ENCODE peak calls at places on chromosomes 13 and 19, in four cellular contexts. One of them, this sample, is unnamed.

GRCh38 chr19:40219721-40220276 is 1.6 kb upstream of the TTC9B start:
- DNase-seq in breast epithelium: no peak
- DNase-seq in suprapubic skin: no peak
- DNase-seq in H1: no peak
- DNase-seq in this sample: no peak

GRCh38 chr19:39829702-39830275 is 4.2 kb downstream of the DYRK1B start:
- DNase-seq in breast epithelium: no peak
- DNase-seq in suprapubic skin: no peak
- DNase-seq in H1: no peak
- DNase-seq in this sample: no peak

GRCh38 chr13:50099473-50099872 is 84.2 kb downstream of the KCNRG start:
- DNase-seq in breast epithelium: no peak
- DNase-seq in suprapubic skin: no peak
- DNase-seq in H1: no peak
- DNase-seq in this sample: no peak

GRCh38 chr13:58949646-58950045 is 1214.1 kb downstream of the DIAPH3 start:
- DNase-seq in breast epithelium: no peak
- DNase-seq in suprapubic skin: no peak
- DNase-seq in H1: peak; percentile 55
- DNase-seq in this sample: no peak

GRCh38 chr13:69585656-69586055 is 522.0 kb upstream of the ATXN8OS start:
- DNase-seq in breast epithelium: no peak
- DNase-seq in suprapubic skin: no peak
- DNase-seq in H1: no peak
- DNase-seq in this sample: no peak

GRCh38 chr13:35881360-35881759 is 249.8 kb downstream of the DCLK1 start:
- DNase-seq in breast epithelium: no peak
- DNase-seq in suprapubic skin: no peak
- DNase-seq in H1: no peak
- DNase-seq in this sample: no peak

GRCh38 chr13:63305641-63306133 is 1890.0 kb upstream of the PCDH20 start:
- DNase-seq in breast epithelium: no peak
- DNase-seq in suprapubic skin: no peak
- DNase-seq in H1: no peak
- DNase-seq in this sample: no peak

GRCh38 chr13:109146912-109147624 is 517.7 kb downstream of the MYO16 start:
- DNase-seq in breast epithelium: no peak
- DNase-seq in suprapubic skin: no peak
- DNase-seq in H1: no peak
- DNase-seq in this sample: no peak

GRCh38 chr13:41224113-41225110 is 30.0 kb upstream of the KBTBD7 start:
- DNase-seq in breast epithelium: no peak
- DNase-seq in suprapubic skin: no peak
- DNase-seq in H1: no peak
- DNase-seq in this sample: no peak

DNA sequence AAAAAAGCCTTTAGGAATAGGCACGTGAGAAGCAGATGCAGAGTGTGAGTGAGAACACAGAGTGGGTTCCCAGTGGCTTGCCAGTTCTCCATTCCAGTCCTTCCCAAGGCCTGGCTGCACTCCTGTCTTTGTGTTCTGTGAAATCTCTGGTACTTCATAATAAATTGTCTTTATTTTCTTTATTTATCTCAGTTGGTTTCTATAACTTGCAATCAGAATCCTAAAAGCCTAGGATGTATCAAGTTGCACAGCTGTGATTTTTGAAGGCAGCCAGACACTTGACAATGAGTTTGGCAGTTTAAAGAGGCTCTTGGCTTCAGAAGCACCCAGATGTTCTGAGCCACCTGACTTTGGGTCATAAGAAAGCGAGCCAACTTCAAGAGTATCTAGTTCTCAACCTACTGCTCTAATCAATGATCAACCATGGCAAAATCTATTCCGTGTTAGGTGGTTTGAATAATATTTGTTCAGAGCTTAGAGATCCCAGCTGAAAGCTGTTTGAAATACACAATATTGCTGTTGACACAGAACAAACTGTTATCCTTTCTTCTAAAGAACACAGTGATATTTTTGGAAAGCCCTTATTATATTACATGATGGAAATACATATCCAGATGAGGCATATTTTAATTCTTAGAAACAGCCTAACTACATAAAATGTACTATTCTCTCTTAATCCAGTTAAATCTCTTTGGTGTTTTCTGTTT is 483.2 kb upstream of the NBEA start:
- DNase-seq in breast epithelium: no peak
- DNase-seq in suprapubic skin: no peak
- DNase-seq in H1: no peak
- DNase-seq in this sample: no peak
- TF ChIP-seq POLR2AphosphoS5 in breast epithelium: no peak
- TF ChIP-seq POLR2AphosphoS5 in suprapubic skin: no peak
- TF ChIP-seq POLR2AphosphoS5 in H1: no peak
- TF ChIP-seq POLR2AphosphoS5 in this sample: no peak

GRCh38 chr13:43528992-43529391 is 257.8 kb downstream of the ENOX1 start:
- DNase-seq in breast epithelium: no peak
- DNase-seq in suprapubic skin: no peak
- DNase-seq in H1: no peak
- DNase-seq in this sample: no peak

GRCh38 chr13:43529796-43530195 is 257.0 kb downstream of the ENOX1 start:
- DNase-seq in breast epithelium: no peak
- DNase-seq in suprapubic skin: no peak
- DNase-seq in H1: no peak
- DNase-seq in this sample: no peak
- TF ChIP-seq POLR2A in breast epithelium: no peak
- TF ChIP-seq POLR2A in suprapubic skin: no peak
- TF ChIP-seq POLR2A in H1: no peak
- TF ChIP-seq POLR2A in this sample: no peak

GRCh38 chr13:111006508-111007031 is 91.7 kb upstream of the ANKRD10 start:
- DNase-seq in breast epithelium: peak; percentile 50
- DNase-seq in suprapubic skin: peak; percentile 81
- DNase-seq in H1: no peak
- DNase-seq in this sample: no peak
- TF ChIP-seq POLR2AphosphoS5 in breast epithelium: no peak
- TF ChIP-seq POLR2AphosphoS5 in suprapubic skin: no peak
- TF ChIP-seq POLR2AphosphoS5 in H1: no peak
- TF ChIP-seq POLR2AphosphoS5 in this sample: no peak

DNA sequence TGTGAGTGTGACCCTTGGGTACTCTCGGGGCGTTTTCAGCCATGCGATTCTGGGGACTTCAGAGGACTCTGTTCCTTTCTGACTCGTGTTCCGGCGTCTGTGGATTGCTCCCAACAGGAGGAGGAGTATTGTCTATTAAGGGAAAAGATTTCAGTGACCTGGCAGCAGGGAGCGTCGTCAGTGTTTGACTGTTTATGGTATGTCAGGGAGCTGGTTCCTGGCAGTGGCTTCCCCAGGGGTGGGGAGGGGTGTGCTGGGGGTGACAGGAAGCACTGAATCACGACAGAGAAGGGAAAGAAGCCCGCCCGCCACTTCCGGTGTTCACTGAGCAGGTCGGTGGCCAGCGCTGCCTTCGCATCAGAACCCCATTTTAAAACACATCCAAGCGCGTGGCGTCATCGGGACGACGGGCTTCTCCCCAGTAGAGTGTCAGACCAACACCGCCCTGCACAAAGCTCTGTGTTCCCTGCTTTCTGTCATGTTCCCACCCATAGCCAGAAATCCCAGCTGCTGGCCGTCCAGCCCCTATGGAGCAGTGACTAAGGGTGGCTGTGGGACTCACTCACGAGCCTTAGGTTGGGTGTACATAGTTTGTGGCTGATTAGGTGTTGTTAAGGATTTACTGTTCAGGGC is 33.8 kb downstream of the COL4A2 start:
- DNase-seq in breast epithelium: peak; percentile 88
- DNase-seq in suprapubic skin: peak; percentile 88
- DNase-seq in H1: no peak
- DNase-seq in this sample: no peak
- TF ChIP-seq POLR2A in breast epithelium: no peak
- TF ChIP-seq POLR2A in suprapubic skin: peak; percentile 20
- TF ChIP-seq POLR2A in H1: no peak
- TF ChIP-seq POLR2A in this sample: no peak

GRCh38 chr19:9078651-9079050 is 8.2 kb upstream of the OR1M1 start:
- DNase-seq in breast epithelium: no peak
- DNase-seq in suprapubic skin: no peak
- DNase-seq in H1: no peak
- DNase-seq in this sample: no peak

GRCh38 chr19:9073806-9074205 is 13.1 kb upstream of the OR1M1 start:
- DNase-seq in breast epithelium: no peak
- DNase-seq in suprapubic skin: no peak
- DNase-seq in H1: no peak
- DNase-seq in this sample: no peak

GRCh38 chr19:9076886-9077285 is 10.0 kb upstream of the OR1M1 start:
- DNase-seq in breast epithelium: no peak
- DNase-seq in suprapubic skin: no peak
- DNase-seq in H1: no peak
- DNase-seq in this sample: no peak

GRCh38 chr19:9070066-9070465 is 16.8 kb upstream of the OR1M1 start:
- DNase-seq in breast epithelium: no peak
- DNase-seq in suprapubic skin: no peak
- DNase-seq in H1: peak; percentile 64
- DNase-seq in this sample: no peak

DNA sequence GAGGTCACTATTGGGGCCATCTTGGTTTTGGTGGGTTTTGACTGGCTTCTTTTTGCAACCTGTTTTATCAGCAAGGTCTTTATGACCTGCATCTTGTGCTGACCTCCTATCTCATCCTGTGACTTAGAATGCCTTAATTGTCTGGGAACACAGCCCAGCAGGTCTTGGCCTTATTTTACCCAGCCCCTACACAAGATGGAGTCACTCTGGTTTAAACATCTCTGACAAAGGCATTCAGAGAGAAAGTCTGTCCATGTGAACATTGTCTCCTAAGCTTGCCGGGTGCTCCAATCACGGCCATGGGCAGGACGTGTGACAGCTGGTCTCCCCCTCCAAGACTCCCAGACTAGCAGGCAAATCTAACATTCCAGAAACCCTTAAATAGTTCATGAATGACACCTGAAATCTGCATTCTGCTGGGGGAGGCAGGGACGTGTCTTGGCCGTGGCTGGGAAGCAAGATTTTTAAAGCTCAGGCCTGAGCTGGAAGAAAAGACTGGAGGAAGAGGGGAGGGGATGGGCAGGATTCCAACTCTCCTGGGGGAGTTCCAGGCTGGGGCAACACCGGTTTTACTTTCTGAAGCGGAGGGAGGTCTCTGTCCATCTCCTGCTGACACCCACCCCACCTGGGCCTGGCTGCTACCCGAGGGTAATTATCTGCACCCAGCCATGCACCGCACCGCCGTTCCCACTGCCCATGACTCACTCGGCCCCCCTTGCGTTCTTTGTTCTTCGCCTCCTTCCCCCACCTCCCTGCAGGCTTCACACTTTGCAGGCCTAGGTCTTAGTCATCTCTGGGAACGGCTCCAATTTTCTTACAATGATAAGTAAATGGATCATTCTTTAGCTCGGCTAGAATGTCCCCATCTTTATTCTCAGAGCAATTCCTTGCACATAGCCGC is 11.5 kb upstream of the OR1M1 start:
- DNase-seq in breast epithelium: peak; percentile 69
- DNase-seq in suprapubic skin: no peak
- DNase-seq in H1: peak; percentile 57
- DNase-seq in this sample: no peak
- TF ChIP-seq POLR2AphosphoS5 in breast epithelium: no peak
- TF ChIP-seq POLR2AphosphoS5 in suprapubic skin: no peak
- TF ChIP-seq POLR2AphosphoS5 in H1: no peak
- TF ChIP-seq POLR2AphosphoS5 in this sample: no peak

GRCh38 chr13:110269509-110270185 is 37.3 kb downstream of the COL4A1 start:
- DNase-seq in breast epithelium: no peak
- DNase-seq in suprapubic skin: no peak
- DNase-seq in H1: peak; percentile 38
- DNase-seq in this sample: no peak

GRCh38 chr13:110272227-110272626 is 34.7 kb downstream of the COL4A1 start:
- DNase-seq in breast epithelium: no peak
- DNase-seq in suprapubic skin: no peak
- DNase-seq in H1: peak; percentile 17
- DNase-seq in this sample: no peak

GRCh38 chr13:110271313-110271712 is 35.6 kb downstream of the COL4A1 start:
- DNase-seq in breast epithelium: no peak
- DNase-seq in suprapubic skin: no peak
- DNase-seq in H1: peak; percentile 19
- DNase-seq in this sample: no peak

GRCh38 chr13:110268576-110269185 is 38.3 kb downstream of the COL4A1 start:
- DNase-seq in breast epithelium: no peak
- DNase-seq in suprapubic skin: no peak
- DNase-seq in H1: peak; percentile 38
- DNase-seq in this sample: no peak

DNA sequence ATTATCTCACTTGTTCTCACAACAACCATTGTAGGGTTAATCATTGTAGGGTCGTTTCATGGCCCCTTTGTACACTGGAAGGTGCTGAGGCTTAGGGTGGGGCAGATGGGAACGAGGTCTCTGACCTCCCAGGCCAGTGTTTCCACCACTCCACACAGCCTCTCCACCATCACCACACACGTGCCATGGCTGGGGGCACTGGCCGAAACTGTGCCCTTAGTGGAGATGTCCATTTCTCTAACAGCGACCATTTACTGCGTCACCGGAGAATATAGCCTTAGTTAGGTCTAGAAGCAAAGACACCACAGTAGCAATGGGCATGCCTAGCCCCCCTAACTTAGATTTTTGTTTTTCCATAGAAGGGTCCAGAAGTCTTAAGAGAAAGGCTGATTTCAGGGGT is 36.5 kb downstream of the COL4A1 start:
- DNase-seq in breast epithelium: no peak
- DNase-seq in suprapubic skin: no peak
- DNase-seq in H1: no peak
- DNase-seq in this sample: no peak
- TF ChIP-seq POLR2A in breast epithelium: no peak
- TF ChIP-seq POLR2A in suprapubic skin: no peak
- TF ChIP-seq POLR2A in H1: no peak
- TF ChIP-seq POLR2A in this sample: no peak